ENCODE peak calls at places on chromosomes 4 and X, in five cellular contexts. One of them, this sample, is unnamed.

GRCh38 chr4:56930638-56931037 is 22.9 kb downstream of the REST start:
- DNase-seq in fibroblast of lung: no peak
- DNase-seq in astrocyte of the spinal cord: no peak
- DNase-seq in SK-N-SH: no peak
- DNase-seq in PC-3: no peak
- DNase-seq in this sample: no peak

GRCh38 chr4:150224896-150225591 is 146.8 kb downstream of the DCLK2 start:
- DNase-seq in fibroblast of lung: peak; percentile 98
- DNase-seq in PC-3: peak; percentile 55
- DNase-seq in astrocyte of the spinal cord: peak; percentile 99
- DNase-seq in SK-N-SH: no peak
- DNase-seq in this sample: no peak

GRCh38 chr4:134628074-134628473 is 426.5 kb upstream of the PABPC4L start:
- DNase-seq in SK-N-SH: no peak
- DNase-seq in fibroblast of lung: peak; percentile 36
- DNase-seq in PC-3: no peak
- DNase-seq in astrocyte of the spinal cord: no peak
- DNase-seq in this sample: no peak

GRCh38 chr4:7266525-7267292 is 74.4 kb downstream of the SORCS2 start:
- DNase-seq in astrocyte of the spinal cord: peak; percentile 77
- DNase-seq in PC-3: peak; percentile 90
- DNase-seq in SK-N-SH: no peak
- DNase-seq in fibroblast of lung: peak; percentile 95
- DNase-seq in this sample: no peak

GRCh38 chr4:7819446-7819845 is 120.2 kb downstream of the AFAP1 start:
- DNase-seq in fibroblast of lung: no peak
- DNase-seq in SK-N-SH: no peak
- DNase-seq in astrocyte of the spinal cord: no peak
- DNase-seq in PC-3: no peak
- DNase-seq in this sample: no peak

GRCh38 chr4:8061573-8061972 is 97.0 kb downstream of the ABLIM2 start:
- DNase-seq in fibroblast of lung: no peak
- DNase-seq in SK-N-SH: no peak
- DNase-seq in astrocyte of the spinal cord: no peak
- DNase-seq in PC-3: no peak
- DNase-seq in this sample: no peak

GRCh38 chr4:48388504-48389154 is 47.3 kb downstream of the SLAIN2 start:
- DNase-seq in fibroblast of lung: peak; percentile 72
- DNase-seq in SK-N-SH: no peak
- DNase-seq in astrocyte of the spinal cord: peak; percentile 22
- DNase-seq in PC-3: no peak
- DNase-seq in this sample: no peak

GRCh38 chrX:39337461-39337860 is 536.2 kb downstream of the MID1IP1 start:
- DNase-seq in SK-N-SH: no peak
- DNase-seq in astrocyte of the spinal cord: no peak
- DNase-seq in PC-3: no peak
- DNase-seq in fibroblast of lung: no peak
- DNase-seq in this sample: peak; percentile 52

GRCh38 chr4:40321671-40322131 is 13.4 kb upstream of the CHRNA9 start:
- DNase-seq in astrocyte of the spinal cord: peak; percentile 72
- DNase-seq in SK-N-SH: no peak
- DNase-seq in PC-3: no peak
- DNase-seq in fibroblast of lung: peak; percentile 85
- DNase-seq in this sample: no peak

GRCh38 chr4:33924239-33924638 is 2320.1 kb downstream of the ARAP2 start:
- DNase-seq in astrocyte of the spinal cord: peak; percentile 74
- DNase-seq in SK-N-SH: no peak
- DNase-seq in fibroblast of lung: peak; percentile 85
- DNase-seq in PC-3: peak; percentile 46
- DNase-seq in this sample: no peak

GRCh38 chr4:138845051-138845450 is 170.5 kb upstream of the NOCT start:
- DNase-seq in SK-N-SH: no peak
- DNase-seq in fibroblast of lung: no peak
- DNase-seq in astrocyte of the spinal cord: no peak
- DNase-seq in PC-3: no peak
- DNase-seq in this sample: no peak

GRCh38 chr4:119971763-119972162 is 94.9 kb downstream of the MAD2L1 start:
- DNase-seq in fibroblast of lung: no peak
- DNase-seq in PC-3: no peak
- DNase-seq in astrocyte of the spinal cord: no peak
- DNase-seq in SK-N-SH: no peak
- DNase-seq in this sample: no peak

GRCh38 chr4:5804656-5805055 is 88.2 kb downstream of the CRMP1 start:
- DNase-seq in PC-3: no peak
- DNase-seq in SK-N-SH: no peak
- DNase-seq in fibroblast of lung: no peak
- DNase-seq in astrocyte of the spinal cord: no peak
- DNase-seq in this sample: no peak

GRCh38 chr4:189787216-189788031 is 153.2 kb upstream of the FRG1 start:
- DNase-seq in SK-N-SH: no peak
- DNase-seq in PC-3: no peak
- DNase-seq in fibroblast of lung: no peak
- DNase-seq in astrocyte of the spinal cord: no peak
- DNase-seq in this sample: no peak

GRCh38 chr4:64682946-64683345 is 273.7 kb upstream of the TECRL start:
- DNase-seq in PC-3: peak; percentile 51
- DNase-seq in SK-N-SH: no peak
- DNase-seq in astrocyte of the spinal cord: no peak
- DNase-seq in fibroblast of lung: no peak
- DNase-seq in this sample: no peak

GRCh38 chr4:156312261-156312847 is 358.7 kb upstream of the CTSO start:
- DNase-seq in fibroblast of lung: peak; percentile 69
- DNase-seq in SK-N-SH: no peak
- DNase-seq in astrocyte of the spinal cord: peak; percentile 51
- DNase-seq in PC-3: no peak
- DNase-seq in this sample: no peak

GRCh38 chrX:46876901-46877300 is 35.3 kb upstream of the JADE3 start:
- DNase-seq in SK-N-SH: no peak
- DNase-seq in fibroblast of lung: peak; percentile 18
- DNase-seq in PC-3: no peak
- DNase-seq in astrocyte of the spinal cord: no peak
- DNase-seq in this sample: no peak

GRCh38 chr4:109301691-109302365 is 630 bp downstream of the COL25A1 start:
- DNase-seq in SK-N-SH: peak; percentile 26
- DNase-seq in fibroblast of lung: no peak
- DNase-seq in PC-3: no peak
- DNase-seq in astrocyte of the spinal cord: no peak
- DNase-seq in this sample: no peak

GRCh38 chr4:17781072-17781830 is at the start of gene FAM184B:
- DNase-seq in SK-N-SH: peak; percentile 63
- DNase-seq in PC-3: peak; percentile 17
- DNase-seq in astrocyte of the spinal cord: peak; percentile 11
- DNase-seq in fibroblast of lung: peak; percentile 13
- DNase-seq in this sample: no peak

GRCh38 chrX:6021316-6022091 is 207.2 kb downstream of the NLGN4X start:
- DNase-seq in astrocyte of the spinal cord: peak; percentile 44
- DNase-seq in SK-N-SH: peak; percentile 29
- DNase-seq in fibroblast of lung: peak; percentile 27
- DNase-seq in PC-3: peak; percentile 58
- DNase-seq in this sample: no peak

GRCh38 chrX:6029014-6029413 is 199.7 kb downstream of the NLGN4X start:
- DNase-seq in astrocyte of the spinal cord: no peak
- DNase-seq in fibroblast of lung: no peak
- DNase-seq in SK-N-SH: no peak
- DNase-seq in PC-3: no peak
- DNase-seq in this sample: no peak

GRCh38 chrX:6024204-6024603 is 204.5 kb downstream of the NLGN4X start:
- DNase-seq in SK-N-SH: no peak
- DNase-seq in fibroblast of lung: peak; percentile 82
- DNase-seq in astrocyte of the spinal cord: peak; percentile 49
- DNase-seq in PC-3: peak; percentile 21
- DNase-seq in this sample: no peak

GRCh38 chrX:6026980-6027379 is 201.7 kb downstream of the NLGN4X start:
- DNase-seq in PC-3: no peak
- DNase-seq in SK-N-SH: no peak
- DNase-seq in astrocyte of the spinal cord: no peak
- DNase-seq in fibroblast of lung: peak; percentile 10
- DNase-seq in this sample: no peak

GRCh38 chrX:6026484-6026883 is 202.2 kb downstream of the NLGN4X start:
- DNase-seq in fibroblast of lung: no peak
- DNase-seq in PC-3: no peak
- DNase-seq in SK-N-SH: no peak
- DNase-seq in astrocyte of the spinal cord: no peak
- DNase-seq in this sample: no peak
- H3K4me3 ChIP-seq in fibroblast of lung: no peak overlapping the region
- H3K4me3 ChIP-seq in PC-3: no peak overlapping the region
- H3K4me3 ChIP-seq in SK-N-SH: no peak overlapping the region
- H3K4me3 ChIP-seq in astrocyte of the spinal cord: no peak overlapping the region
- H3K4me3 ChIP-seq in this sample: no peak overlapping the region

GRCh38 chrX:51494409-51494808 is 2.0 kb downstream of the NUDT11 start:
- DNase-seq in PC-3: peak; percentile 11
- DNase-seq in fibroblast of lung: no peak
- DNase-seq in SK-N-SH: no peak
- DNase-seq in astrocyte of the spinal cord: peak; percentile 8
- DNase-seq in this sample: no peak
- TF ChIP-seq CTCF in PC-3: peak; percentile 54
- TF ChIP-seq CTCF in fibroblast of lung: no peak
- TF ChIP-seq CTCF in SK-N-SH: peak; percentile 56
- TF ChIP-seq CTCF in astrocyte of the spinal cord: peak; percentile 23
- TF ChIP-seq CTCF in this sample: no peak

GRCh38 chr4:145679520-145679919 is 426 bp upstream of the C4orf51 start:
- DNase-seq in fibroblast of lung: peak; percentile 95
- DNase-seq in astrocyte of the spinal cord: peak; percentile 93
- DNase-seq in PC-3: peak; percentile 92
- DNase-seq in SK-N-SH: no peak
- DNase-seq in this sample: peak; percentile 66

GRCh38 chr4:145681518-145681917 is 1.6 kb downstream of the C4orf51 start:
- DNase-seq in astrocyte of the spinal cord: no peak
- DNase-seq in fibroblast of lung: no peak
- DNase-seq in SK-N-SH: no peak
- DNase-seq in PC-3: no peak
- DNase-seq in this sample: no peak

GRCh38 chr4:145681956-145682355 is 2.0 kb downstream of the C4orf51 start:
- DNase-seq in SK-N-SH: no peak
- DNase-seq in PC-3: no peak
- DNase-seq in fibroblast of lung: peak; percentile 15
- DNase-seq in astrocyte of the spinal cord: no peak
- DNase-seq in this sample: no peak

GRCh38 chr4:145680902-145681301 is 956 bp downstream of the C4orf51 start:
- DNase-seq in astrocyte of the spinal cord: no peak
- DNase-seq in PC-3: no peak
- DNase-seq in SK-N-SH: no peak
- DNase-seq in fibroblast of lung: no peak
- DNase-seq in this sample: no peak

DNA sequence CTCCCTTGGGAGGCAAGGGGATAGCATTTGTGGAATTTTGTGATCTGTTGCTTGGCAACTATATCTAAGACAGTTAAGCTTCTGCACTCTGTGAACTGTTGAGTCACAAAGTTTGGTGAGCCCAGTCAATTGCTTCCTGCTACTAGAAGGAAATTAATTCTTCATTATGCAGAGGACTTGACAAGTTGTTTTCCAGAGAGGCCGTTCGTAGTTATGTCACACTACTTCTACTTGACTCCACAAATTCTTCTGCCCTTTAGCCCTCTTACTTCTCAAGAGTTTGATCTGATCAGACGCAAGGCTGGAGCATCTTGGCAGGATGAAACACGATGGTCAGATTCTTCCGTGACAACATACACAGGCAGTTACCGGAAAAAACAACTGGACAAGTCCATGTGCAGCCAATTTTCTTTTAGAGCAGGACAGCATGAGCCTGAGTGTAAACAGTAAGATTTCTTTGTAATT is at the start of gene C4orf51:
- DNase-seq in SK-N-SH: no peak
- DNase-seq in fibroblast of lung: peak; percentile 87
- DNase-seq in astrocyte of the spinal cord: peak; percentile 73
- DNase-seq in PC-3: peak; percentile 36
- DNase-seq in this sample: no peak
- H3K4me3 ChIP-seq in SK-N-SH: no peak within 1 kb of the TSS
- H3K4me3 ChIP-seq in fibroblast of lung: no peak within 1 kb of the TSS
- H3K4me3 ChIP-seq in astrocyte of the spinal cord: no peak within 1 kb of the TSS
- H3K4me3 ChIP-seq in PC-3: no peak within 1 kb of the TSS
- H3K4me3 ChIP-seq in this sample: no peak within 1 kb of the TSS

DNA sequence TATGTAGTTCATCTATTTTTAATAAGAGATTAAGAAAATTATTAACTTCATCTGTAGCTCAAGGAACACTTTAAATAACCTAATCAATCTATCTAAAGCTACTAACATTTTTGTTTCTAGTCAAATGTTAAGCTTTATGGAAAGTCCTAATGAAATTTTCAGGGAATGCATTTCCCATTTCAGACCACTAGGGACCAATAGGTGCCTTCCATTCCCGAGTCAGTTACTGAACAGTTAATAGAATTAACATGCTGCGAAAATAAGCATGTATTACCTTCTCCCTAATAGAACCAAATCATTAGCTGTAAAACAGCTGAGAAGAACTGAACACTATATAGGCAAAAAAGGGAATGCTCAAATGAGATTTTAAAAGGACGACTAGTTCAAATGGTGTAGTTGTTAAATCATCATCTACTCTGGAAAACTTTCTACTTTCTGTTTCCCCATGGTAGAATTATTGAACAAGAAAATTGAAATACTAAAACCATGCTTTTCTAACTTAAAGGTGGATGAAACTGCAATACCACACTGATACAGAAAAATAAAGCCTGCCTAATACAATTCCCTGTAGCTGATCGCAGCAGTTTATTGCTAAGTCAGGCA is 22.5 kb downstream of the STX18 start:
- DNase-seq in fibroblast of lung: no peak
- DNase-seq in PC-3: peak; percentile 48
- DNase-seq in SK-N-SH: peak; percentile 29
- DNase-seq in astrocyte of the spinal cord: peak; percentile 40
- DNase-seq in this sample: no peak
- TF ChIP-seq CTCF in fibroblast of lung: peak; percentile 65
- TF ChIP-seq CTCF in PC-3: peak; percentile 65
- TF ChIP-seq CTCF in SK-N-SH: peak; percentile 71
- TF ChIP-seq CTCF in astrocyte of the spinal cord: peak; percentile 77
- TF ChIP-seq CTCF in this sample: peak; percentile 50

GRCh38 chr4:242121-242848 is 63.0 kb downstream of the ZNF732 start:
- DNase-seq in SK-N-SH: no peak
- DNase-seq in PC-3: peak; percentile 74
- DNase-seq in astrocyte of the spinal cord: peak; percentile 51
- DNase-seq in fibroblast of lung: peak; percentile 47
- DNase-seq in this sample: peak; percentile 58
- H3K4me3 ChIP-seq in SK-N-SH: peak overlapping the region; percentile 49
- H3K4me3 ChIP-seq in PC-3: peak overlapping the region; percentile 66
- H3K4me3 ChIP-seq in astrocyte of the spinal cord: peak overlapping the region; percentile 23
- H3K4me3 ChIP-seq in fibroblast of lung: peak overlapping the region; percentile 47
- H3K4me3 ChIP-seq in this sample: peak overlapping the region; percentile 46

GRCh38 chrX:20530319-20530979 is 263.7 kb upstream of the RPS6KA3 start:
- DNase-seq in fibroblast of lung: peak; percentile 49
- DNase-seq in SK-N-SH: peak; percentile 41
- DNase-seq in astrocyte of the spinal cord: peak; percentile 56
- DNase-seq in PC-3: peak; percentile 79
- DNase-seq in this sample: peak; percentile 8
- TF ChIP-seq CTCF in fibroblast of lung: peak; percentile 61
- TF ChIP-seq CTCF in SK-N-SH: peak; percentile 87
- TF ChIP-seq CTCF in astrocyte of the spinal cord: peak; percentile 72
- TF ChIP-seq CTCF in PC-3: peak; percentile 84
- TF ChIP-seq CTCF in this sample: peak; percentile 50

This sample was measured in LNCaP clone FGC.